ENCODE peak calls at places on chromosomes 4 and X, in four cellular contexts. D is H1, W is endothelial cell of umbilical vein, B is HepG2. J is an unnamed sample.

GRCh38 chr4:89371614-89372013 is 64.0 kb upstream of the GPRIN3 start:
- DNase-seq in D (no peak), W (no peak), B (no peak), J (no peak)

GRCh38 chrX:48626401-48627298 is 29.4 kb downstream of the WDR13 start:
- DNase-seq in D (no peak), W (no peak), B (no peak), J (no peak)

GRCh38 chr4:26821677-26822503 is 38.8 kb upstream of the STIM2 start:
- DNase-seq in D (no peak), W (peak; percentile 35), B (peak; percentile 95), J (peak; percentile 4)

GRCh38 chrX:10992110-10992509 is 119.0 kb upstream of the HCCS start:
- DNase-seq in D (no peak), W (no peak), B (peak; percentile 70), J (no peak)

GRCh38 chr4:946103-946450 is 13.8 kb downstream of the TMEM175 start:
- DNase-seq in D (no peak), W (no peak), B (no peak), J (no peak)

GRCh38 chr4:57154191-57154590 is 44.0 kb upstream of the IGFBP7 start:
- DNase-seq in D (no peak), W (peak; percentile 45), B (no peak), J (no peak)

GRCh38 chrX:3713225-3713936 is at the start of gene PRKX:
- DNase-seq in D (peak; percentile 60), W (peak; percentile 43), B (no peak), J (no peak)

GRCh38 chr4:2041234-2042130 is 17.6 kb upstream of the NAT8L start:
- DNase-seq in D (peak; percentile 98), W (peak; percentile 66), B (peak; percentile 55), J (peak; percentile 67)

GRCh38 chrX:152814048-152814447 is 16.5 kb downstream of the CETN2 start:
- DNase-seq in D (no peak), W (peak; percentile 7), B (no peak), J (no peak)

GRCh38 chr4:88230953-88231835 is 53.2 kb downstream of the PPM1K start:
- DNase-seq in D (peak; percentile 35), W (peak; percentile 79), B (no peak), J (no peak)

GRCh38 chrX:104370089-104370488 is 115.4 kb upstream of the ESX1 start:
- DNase-seq in D (no peak), W (no peak), B (peak; percentile 6), J (peak; percentile 26)

GRCh38 chr4:147879676-147880075 is 147.8 kb downstream of the ARHGAP10 start:
- DNase-seq in D (no peak), W (no peak), B (no peak), J (no peak)

GRCh38 chr4:156781852-156782251 is 189.7 kb downstream of the PDGFC start:
- DNase-seq in D (no peak), W (no peak), B (no peak), J (peak; percentile 29)

GRCh38 chr4:107654694-107655093 is 65.3 kb downstream of the PAPSS1 start:
- DNase-seq in D (no peak), W (no peak), B (peak; percentile 6), J (no peak)

GRCh38 chr4:33940281-33940680 is 2304.0 kb downstream of the ARAP2 start:
- DNase-seq in D (no peak), W (no peak), B (no peak), J (no peak)

GRCh38 chr4:85761803-85762202 is 286.9 kb downstream of the ARHGAP24 start:
- DNase-seq in D (no peak), W (peak; percentile 99), B (no peak), J (no peak)

GRCh38 chrX:21770631-21771321 is 12.9 kb upstream of the SMPX start:
- DNase-seq in D (peak; percentile 55), W (no peak), B (peak; percentile 58), J (peak; percentile 45)

GRCh38 chr4:65911720-65912119 is 241.4 kb upstream of the EPHA5 start:
- DNase-seq in D (no peak), W (no peak), B (no peak), J (no peak)

GRCh38 chrX:45200741-45201234 is at the start of gene DIPK2B:
- DNase-seq in D (no peak), W (peak; percentile 79), B (no peak), J (no peak)

GRCh38 chrX:155086202-155086840 is 15.0 kb downstream of the BRCC3 start:
- DNase-seq in D (peak; percentile 63), W (no peak), B (peak; percentile 21), J (peak; percentile 31)
- TF ChIP-seq MAX in D (no peak), W (no peak), B (no peak), J (no peak)

DNA sequence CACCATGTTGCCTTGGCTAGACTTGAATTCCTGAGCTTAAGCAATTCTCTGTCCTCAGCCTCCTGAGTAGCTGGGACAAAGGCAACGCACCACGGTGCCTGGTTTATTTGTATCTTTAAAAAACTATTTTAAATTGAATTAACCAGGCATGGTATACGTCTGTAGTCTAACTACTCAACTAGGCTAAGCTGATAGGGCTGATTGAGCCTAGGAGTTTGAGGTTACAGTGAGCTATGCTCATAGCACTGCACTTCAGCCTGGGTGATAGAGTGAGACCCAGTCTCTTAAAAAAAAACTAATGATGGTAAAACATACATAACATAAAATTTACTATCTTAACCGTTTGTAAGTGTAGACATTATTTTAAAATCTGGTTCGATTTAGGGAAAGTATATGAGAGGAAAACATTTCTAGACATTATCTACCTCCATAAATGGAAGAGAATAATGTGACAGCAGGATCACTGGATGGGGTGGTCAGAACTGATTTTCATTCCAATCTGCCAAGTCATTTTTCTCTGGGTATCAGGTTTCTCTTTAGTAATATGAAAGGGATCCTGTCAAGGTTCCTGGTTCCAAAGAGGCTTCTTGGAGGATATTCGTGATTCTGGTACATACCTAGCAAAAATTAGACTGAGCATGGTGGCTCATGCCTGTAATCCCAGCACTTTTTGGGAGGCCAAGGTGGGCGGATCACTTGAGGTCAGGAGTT is 8.7 kb upstream of the ITGB1BP2 start:
- DNase-seq in D (no peak), W (no peak), B (no peak), J (no peak)
- H4K20me1 ChIP-seq in D (peaks cover 5% of the 10 kb centered on the region), W (no peaks in the 10 kb centered on the region), B (peaks cover 9% of the 10 kb centered on the region), J (peaks cover 11% of the 10 kb centered on the region)

GRCh38 chr4:145921231-145921630 is 17.4 kb downstream of the ZNF827 start:
- DNase-seq in D (no peak), W (no peak), B (no peak), J (no peak)

GRCh38 chr4:145920205-145920604 is 18.4 kb downstream of the ZNF827 start:
- DNase-seq in D (no peak), W (peak; percentile 65), B (no peak), J (no peak)
- TF ChIP-seq MAX in D (no peak), W (no peak), B (no peak), J (no peak)

DNA sequence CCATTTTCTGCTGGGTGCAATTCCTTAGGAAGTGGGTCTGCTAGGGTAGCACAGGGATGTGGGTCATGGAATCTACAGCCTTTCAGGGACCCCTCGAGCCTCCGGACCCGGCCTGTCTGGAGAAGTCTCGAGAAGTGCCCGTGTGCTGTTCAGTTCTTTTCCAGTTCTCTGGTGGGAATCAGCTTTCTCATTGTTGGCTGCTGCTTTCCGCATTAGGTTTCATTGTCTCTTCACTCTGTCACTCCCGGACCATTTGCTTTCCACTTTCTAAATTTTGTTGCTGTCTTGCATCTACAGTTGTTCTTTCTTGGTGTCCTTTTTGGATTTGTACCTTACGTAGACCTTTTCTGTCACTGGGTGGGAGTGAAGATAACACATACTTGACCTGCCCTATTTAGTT is 6.1 kb downstream of the RAB9A start:
- DNase-seq in D (no peak), W (no peak), B (no peak), J (no peak)
- H4K20me1 ChIP-seq in D (peaks cover 16% of the 10 kb centered on the region), W (peaks cover 3% of the 10 kb centered on the region), B (peaks cover 3% of the 10 kb centered on the region), J (peaks cover 4% of the 10 kb centered on the region)